ENCODE peak calls at places on chromosomes 13 and 19, in six cellular contexts. N, V, H, P, Y and F are unnamed samples.

GRCh38 chr19:32611161-32611560 is 30.2 kb downstream of the PDCD5 start:
- DNase-seq in V (no peak), H (no peak), Y (no peak), P (no peak), N (no peak), F (no peak)

GRCh38 chr19:31289381-31289880 is 59.8 kb downstream of the TSHZ3 start:
- DNase-seq in P (no peak), N (no peak), Y (no peak), H (no peak), V (no peak), F (no peak)

GRCh38 chr19:40605201-40605971 is 4.2 kb downstream of the LTBP4 start:
- DNase-seq in P (peak; percentile 78), H (peak; percentile 78), V (peak; percentile 78), N (peak; percentile 96), Y (peak; percentile 48), F (peak; percentile 85)

GRCh38 chr19:34962281-34962944 is 1.6 kb downstream of the ZNF792 start:
- DNase-seq in Y (no peak), N (no peak), P (no peak), V (peak; percentile 36), H (no peak), F (no peak)

GRCh38 chr13:99307648-99308339 is 595 bp upstream of the GPR183 start:
- DNase-seq in V (no peak), N (peak; percentile 10), Y (no peak), H (no peak), P (no peak), F (no peak)

GRCh38 chr13:23567792-23568480 is 2.3 kb upstream of the TNFRSF19 start:
- DNase-seq in V (no peak), H (no peak), P (no peak), Y (no peak), N (no peak), F (no peak)

GRCh38 chr13:46475586-46475991 is 77.4 kb upstream of the LRCH1 start:
- DNase-seq in N (no peak), H (no peak), V (no peak), P (peak; percentile 59), Y (no peak), F (no peak)

GRCh38 chr13:21242236-21242635 is 65.8 kb downstream of the MRPL57 start:
- DNase-seq in P (no peak), V (no peak), H (peak; percentile 8), Y (no peak), N (no peak), F (no peak)

GRCh38 chr13:51222510-51223283 is 499 bp downstream of the FAM124A start:
- DNase-seq in P (no peak), H (no peak), N (peak; percentile 6), V (no peak), Y (no peak), F (peak; percentile 23)

GRCh38 chr13:50893211-50893852 is 16.3 kb upstream of the RNASEH2B start:
- DNase-seq in Y (no peak), V (no peak), P (no peak), H (no peak), N (no peak), F (no peak)

GRCh38 chr13:102838273-102838672 is 7.6 kb upstream of the ERCC5 start:
- DNase-seq in N (no peak), V (no peak), H (no peak), Y (no peak), P (no peak), F (no peak)

GRCh38 chr13:111461445-111462149 is 141.2 kb downstream of the TEX29 start:
- DNase-seq in H (no peak), Y (no peak), P (no peak), V (no peak), N (no peak), F (no peak)

GRCh38 chr13:90135558-90135957 is 1211.9 kb upstream of the MIR17HG start:
- DNase-seq in Y (no peak), N (no peak), P (no peak), V (no peak), H (no peak), F (no peak)

GRCh38 chr13:99059498-99060070 is 81.7 kb upstream of the DOCK9 start:
- DNase-seq in H (no peak), N (no peak), Y (no peak), P (no peak), V (no peak), F (no peak)

GRCh38 chr13:106528711-106529414 is 6.6 kb downstream of the EFNB2 start:
- DNase-seq in N (no peak), H (no peak), V (no peak), P (no peak), Y (no peak), F (no peak)

GRCh38 chr19:41424335-41425173 is 2.6 kb downstream of the B3GNT8 start:
- DNase-seq in V (no peak), P (no peak), Y (no peak), H (no peak), N (no peak), F (no peak)

GRCh38 chr19:45187421-45188100 is 9.0 kb downstream of the BLOC1S3 start:
- DNase-seq in V (no peak), P (no peak), N (no peak), Y (no peak), H (no peak), F (no peak)

GRCh38 chr13:103976371-103976770 is 910.2 kb upstream of the SLC10A2 start:
- DNase-seq in V (no peak), H (no peak), P (no peak), Y (no peak), N (no peak), F (no peak)

GRCh38 chr19:12527034-12527836 is 24.0 kb downstream of the ZNF564 start:
- DNase-seq in Y (no peak), H (no peak), P (no peak), N (peak; percentile 62), V (no peak), F (no peak)

GRCh38 chr13:99214691-99215090 is 14.0 kb downstream of the UBAC2 start:
- DNase-seq in N (no peak), P (no peak), H (no peak), V (no peak), Y (no peak), F (no peak)

GRCh38 chr13:20525601-20526544 is at the start of gene CRYL1:
- DNase-seq in P (peak; percentile 68), H (no peak), V (peak; percentile 86), N (peak; percentile 33), Y (peak; percentile 40), F (peak; percentile 73)

GRCh38 chr13:100875392-100876043 is 200.9 kb upstream of the TMTC4 start:
- DNase-seq in P (no peak), N (no peak), V (no peak), Y (peak; percentile 7), H (no peak), F (no peak)

GRCh38 chr13:112956516-112957294 is 12.3 kb upstream of the MCF2L start:
- DNase-seq in P (no peak), V (no peak), N (no peak), Y (no peak), H (no peak), F (no peak)

GRCh38 chr13:45178349-45179142 is 22.3 kb downstream of the KCTD4 start:
- DNase-seq in P (no peak), N (peak; percentile 24), H (no peak), V (no peak), Y (no peak), F (no peak)

GRCh38 chr13:23554000-23554399 is 16.2 kb upstream of the TNFRSF19 start:
- DNase-seq in Y (no peak), V (no peak), H (peak; percentile 19), P (peak; percentile 48), N (no peak), F (no peak)

GRCh38 chr13:80235559-80236296 is 105.2 kb downstream of the SPRY2 start:
- DNase-seq in P (no peak), N (peak; percentile 22), H (no peak), V (no peak), Y (no peak), F (no peak)

GRCh38 chr13:97018029-97018819 is 23.9 kb upstream of the OXGR1 start:
- DNase-seq in N (peak; percentile 46), Y (no peak), P (no peak), H (peak; percentile 52), V (peak; percentile 27), F (peak; percentile 26)
- TF ChIP-seq POLR2A in N (no peak), Y (no peak), P (no peak), H (no peak), V (no peak), F (no peak)

GRCh38 chr13:110230661-110231347 is 76.2 kb downstream of the COL4A1 start:
- DNase-seq in H (no peak), Y (no peak), N (no peak), V (no peak), P (no peak), F (no peak)
- TF ChIP-seq POLR2A in H (no peak), Y (no peak), N (no peak), V (no peak), P (no peak), F (no peak)

DNA sequence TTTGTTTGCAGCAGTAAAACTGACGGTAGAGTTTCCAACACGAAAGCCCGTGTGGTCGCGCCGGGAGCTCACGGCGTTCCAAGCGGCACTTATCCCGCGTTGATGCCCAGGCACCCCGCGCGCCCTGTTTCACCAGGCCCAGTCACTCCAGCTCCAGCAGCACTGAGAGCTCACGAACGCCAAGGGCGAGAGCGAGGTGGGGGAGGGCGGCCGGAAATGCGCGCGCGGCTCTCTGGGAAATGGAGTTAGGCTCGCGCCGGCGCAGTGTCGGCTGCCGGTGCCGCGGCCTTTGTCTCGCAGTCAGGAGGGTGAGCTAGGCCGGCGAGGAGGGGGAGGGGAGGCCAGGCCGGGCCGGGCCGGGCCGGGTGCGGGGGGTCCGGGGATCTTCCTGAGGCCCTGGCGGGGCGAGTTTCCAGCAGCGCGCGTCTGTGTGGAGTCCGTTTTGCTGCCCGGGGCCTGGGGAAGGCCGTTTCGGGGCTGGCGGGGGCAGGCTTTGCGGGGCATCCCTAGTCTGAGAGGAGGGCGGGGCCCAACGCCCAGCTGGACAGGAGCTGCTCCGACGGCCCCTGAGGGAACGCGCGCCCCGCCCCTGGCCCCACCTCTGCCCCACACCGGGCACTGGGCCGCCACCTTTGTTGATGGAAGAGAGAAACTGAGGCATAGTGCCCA is at the start of gene ZNF135:
- DNase-seq in P (peak; percentile 74), V (peak; percentile 93), N (no peak), Y (no peak), H (no peak), F (peak; percentile 93)
- TF ChIP-seq POLR2A in P (no peak), V (peak; percentile 31), N (no peak), Y (no peak), H (no peak), F (peak; percentile 38)

GRCh38 chr19:43362179-43362578 is 8.7 kb downstream of the CD177 start:
- DNase-seq in V (no peak), Y (no peak), N (no peak), P (no peak), H (no peak), F (no peak)

GRCh38 chr19:43371909-43372308 is 18.4 kb downstream of the CD177 start:
- DNase-seq in V (no peak), Y (no peak), P (no peak), H (no peak), N (no peak), F (no peak)

GRCh38 chr19:43362745-43363144 is 9.3 kb downstream of the CD177 start:
- DNase-seq in N (no peak), Y (no peak), V (no peak), P (no peak), H (no peak), F (no peak)

GRCh38 chr19:43372462-43372861 is 19.0 kb downstream of the CD177 start:
- DNase-seq in P (no peak), V (no peak), N (no peak), Y (no peak), H (no peak), F (no peak)

DNA sequence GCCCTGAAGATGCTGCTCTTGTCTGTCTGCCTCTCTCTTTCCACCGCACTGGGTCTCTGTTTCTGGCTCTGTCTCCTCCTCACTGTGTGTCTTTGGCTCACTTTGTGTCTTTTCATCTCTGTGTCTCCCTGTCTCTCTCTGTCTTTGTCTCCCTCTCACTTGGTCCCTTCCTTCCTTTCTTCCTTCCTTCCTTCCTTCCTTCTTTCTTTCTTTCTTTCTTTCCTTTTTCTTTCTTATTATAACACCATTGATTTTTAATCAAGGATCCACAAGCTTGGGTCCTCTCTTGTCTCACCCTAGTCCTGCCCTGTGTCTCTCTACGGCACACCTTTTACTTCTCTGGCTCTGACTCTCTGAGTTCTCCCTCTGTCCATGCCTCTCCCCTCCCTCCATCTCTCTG is 14.3 kb downstream of the CD177 start:
- DNase-seq in N (no peak), V (no peak), P (no peak), Y (no peak), H (no peak), F (no peak)
- TF ChIP-seq POLR2A in N (no peak), V (no peak), P (no peak), Y (no peak), H (no peak), F (no peak)